ENCODE peak calls at places on chromosomes 6 and 20, in seven cellular contexts. T is thoracic aorta; R is BJ; H is sigmoid colon; X is OCI-LY7; J is CD4-positive, alpha-beta memory T cell; M is cardiac muscle cell. W is an unnamed sample.

GRCh38 chr6:72042088-72042487 is 155.7 kb downstream of the RIMS1 start:
- DNase-seq in T (no peak), R (no peak), H (no peak), X (no peak), J (no peak), M (no peak), W (no peak)

GRCh38 chr6:106510090-106510970 is 119.0 kb downstream of the RTN4IP1 start:
- DNase-seq in T (no peak), R (no peak), H (peak; percentile 74), X (peak; percentile 92), J (peak; percentile 67), M (peak; percentile 61), W (peak; percentile 47)

GRCh38 chr6:15063253-15063853 is 182.5 kb upstream of the JARID2 start:
- DNase-seq in T (no peak), R (no peak), H (no peak), X (peak; percentile 26), J (no peak), M (no peak), W (peak; percentile 7)

GRCh38 chr6:130337534-130337933 is 28.3 kb upstream of the TMEM200A start:
- DNase-seq in T (no peak), R (no peak), H (no peak), X (no peak), J (no peak), M (no peak), W (no peak)

GRCh38 chr6:2970753-2971419 is 481 bp downstream of the SERPINB6 start:
- DNase-seq in T (no peak), R (no peak), H (peak; percentile 89), X (no peak), J (peak; percentile 30), M (peak; percentile 59), W (peak; percentile 49)

GRCh38 chr20:41177636-41178035 is 40.3 kb downstream of the PLCG1 start:
- DNase-seq in T (peak; percentile 59), R (peak; percentile 82), H (no peak), X (no peak), J (no peak), M (peak; percentile 92), W (peak; percentile 90)

GRCh38 chr6:125787791-125788190 is 3.0 kb upstream of the NCOA7 start:
- DNase-seq in T (no peak), R (no peak), H (no peak), X (peak; percentile 43), J (no peak), M (peak; percentile 75), W (peak; percentile 78)

GRCh38 chr6:18501313-18502013 is 114.3 kb downstream of the RNF144B start:
- DNase-seq in T (no peak), R (no peak), H (peak; percentile 71), X (no peak), J (no peak), M (peak; percentile 93), W (peak; percentile 92)

GRCh38 chr6:129440691-129441090 is 269.3 kb downstream of the ARHGAP18 start:
- DNase-seq in T (no peak), R (peak; percentile 4), H (no peak), X (no peak), J (no peak), M (peak; percentile 26), W (peak; percentile 22)

GRCh38 chr6:89369009-89369408 is 16.5 kb upstream of the UBE2J1 start:
- DNase-seq in T (no peak), R (no peak), H (peak; percentile 80), X (peak; percentile 29), J (no peak), M (peak; percentile 65), W (peak; percentile 63)

GRCh38 chr20:14632906-14633305 is 295.5 kb upstream of the FLRT3 start:
- DNase-seq in T (no peak), R (no peak), H (no peak), X (no peak), J (no peak), M (peak; percentile 36), W (peak; percentile 27)

GRCh38 chr6:126880926-126881325 is 237.5 kb upstream of the RSPO3 start:
- DNase-seq in T (no peak), R (no peak), H (no peak), X (no peak), J (no peak), M (no peak), W (no peak)

GRCh38 chr20:34296468-34296867 is 6.7 kb downstream of the AHCY start:
- DNase-seq in T (no peak), R (no peak), H (no peak), X (no peak), J (no peak), M (no peak), W (no peak)

GRCh38 chr6:142325111-142325510 is 23.3 kb downstream of the ADGRG6 start:
- DNase-seq in T (no peak), R (no peak), H (no peak), X (no peak), J (no peak), M (no peak), W (no peak)

GRCh38 chr6:141521440-141521839 is 611.3 kb upstream of the GJE1 start:
- DNase-seq in T (no peak), R (no peak), H (no peak), X (no peak), J (no peak), M (peak; percentile 10), W (peak; percentile 54)

DNA sequence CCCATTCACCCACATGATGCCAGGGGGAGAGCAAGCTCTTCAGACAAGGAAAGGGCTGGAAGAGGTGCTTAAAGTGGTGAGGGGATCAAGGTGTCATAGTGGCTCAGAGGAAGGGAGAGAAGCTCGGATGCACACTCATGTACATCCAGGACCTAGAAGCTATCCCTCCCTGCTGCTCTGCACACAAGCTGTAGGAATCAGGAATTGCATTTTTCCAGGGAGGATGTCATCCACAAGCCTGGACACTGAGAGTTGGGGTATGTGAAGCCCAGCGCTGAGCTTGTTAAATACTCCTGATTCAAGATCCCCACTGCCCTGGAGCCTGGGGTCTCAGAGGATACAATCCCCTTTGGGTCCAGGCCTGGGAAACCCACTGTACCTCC is 85.8 kb upstream of the CCDC167 start:
- DNase-seq in T (no peak), R (no peak), H (no peak), X (no peak), J (no peak), M (no peak), W (no peak)
- H3K4me3 ChIP-seq in T (no peak overlapping the region), R (no peak overlapping the region), H (no peak overlapping the region), X (no peak overlapping the region), J (no peak overlapping the region), M (no peak overlapping the region), W (no peak overlapping the region)

DNA sequence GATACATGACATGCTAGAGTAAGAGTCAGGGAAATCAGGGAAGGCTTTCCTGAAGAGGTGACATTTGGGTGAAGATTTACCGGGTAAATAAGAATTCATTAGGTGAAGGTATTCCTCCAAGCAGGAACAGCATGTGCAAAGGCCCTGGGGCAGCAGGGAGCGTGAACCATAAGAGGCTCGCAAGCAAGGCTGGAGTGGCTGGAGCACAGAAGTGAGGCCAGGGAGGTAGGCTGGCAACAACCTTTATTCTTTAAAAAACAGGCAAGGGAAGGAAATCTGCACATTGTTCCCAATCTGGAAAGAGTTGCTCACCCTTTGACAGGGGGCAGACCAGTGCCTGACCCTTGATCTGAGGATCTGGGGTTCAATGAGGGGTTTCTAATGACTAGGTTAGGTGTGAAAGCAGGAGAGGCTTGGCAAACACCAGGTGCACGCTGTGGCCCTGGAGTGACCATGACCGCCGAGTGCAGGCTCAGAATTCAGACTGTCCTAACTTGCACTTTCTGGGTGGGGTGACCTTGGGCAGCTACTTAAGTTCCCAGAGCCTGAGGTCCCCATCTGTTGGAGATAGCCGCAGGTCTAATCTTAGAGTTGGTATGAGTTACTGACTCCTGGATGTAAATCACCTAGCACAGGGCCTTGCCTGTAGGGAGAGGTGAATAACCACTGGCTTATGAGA is 1.9 kb downstream of the KIAA1755 start:
- DNase-seq in T (no peak), R (no peak), H (no peak), X (no peak), J (no peak), M (no peak), W (no peak)
- H3K4me3 ChIP-seq in T (no peak overlapping the region), R (no peak overlapping the region), H (no peak overlapping the region), X (no peak overlapping the region), J (no peak overlapping the region), M (no peak overlapping the region), W (no peak overlapping the region)

GRCh38 chr6:111406200-111406711 is 76.8 kb downstream of the REV3L start:
- DNase-seq in T (no peak), R (no peak), H (no peak), X (peak; percentile 82), J (no peak), M (no peak), W (no peak)
- H3K4me3 ChIP-seq in T (no peak overlapping the region), R (no peak overlapping the region), H (no peak overlapping the region), X (peak overlapping the region; percentile 49), J (no peak overlapping the region), M (no peak overlapping the region), W (no peak overlapping the region)

DNA sequence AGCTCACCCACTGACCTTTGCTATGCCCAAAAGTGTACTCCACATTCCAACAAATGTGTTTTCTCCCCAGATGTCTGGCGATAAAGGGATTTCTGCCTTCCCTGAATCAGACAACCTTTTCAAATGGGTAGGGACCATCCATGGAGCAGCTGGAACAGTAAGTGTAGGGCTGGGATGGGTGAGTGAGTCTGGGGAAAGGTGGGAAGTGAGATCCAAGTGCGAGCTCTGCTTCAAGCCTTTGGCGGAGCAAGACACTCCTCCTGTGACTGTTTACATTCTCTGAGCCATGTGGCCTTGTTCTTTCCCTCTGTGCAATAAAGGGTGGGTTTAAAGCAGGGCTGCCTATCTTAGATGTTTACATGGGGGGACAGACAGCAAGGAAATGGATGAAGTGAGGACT is 1.9 kb downstream of the UBE2C start:
- DNase-seq in T (no peak), R (no peak), H (no peak), X (no peak), J (no peak), M (no peak), W (no peak)
- H3K4me3 ChIP-seq in T (no peak overlapping the region), R (no peak overlapping the region), H (no peak overlapping the region), X (peak overlapping the region; percentile 35), J (no peak overlapping the region), M (no peak overlapping the region), W (no peak overlapping the region)

GRCh38 chr6:52012582-52012981 is 74.8 kb downstream of the PKHD1 start:
- DNase-seq in T (no peak), R (no peak), H (no peak), X (no peak), J (no peak), M (no peak), W (no peak)

GRCh38 chr6:52013035-52013434 is 74.4 kb downstream of the PKHD1 start:
- DNase-seq in T (no peak), R (no peak), H (peak; percentile 83), X (no peak), J (no peak), M (no peak), W (no peak)

GRCh38 chr6:52010145-52010544 is 77.3 kb downstream of the PKHD1 start:
- DNase-seq in T (no peak), R (no peak), H (no peak), X (no peak), J (no peak), M (no peak), W (no peak)

GRCh38 chr6:52014391-52014790 is 73.0 kb downstream of the PKHD1 start:
- DNase-seq in T (no peak), R (no peak), H (no peak), X (no peak), J (no peak), M (no peak), W (no peak)

GRCh38 chr6:52009736-52010135 is 77.7 kb downstream of the PKHD1 start:
- DNase-seq in T (no peak), R (no peak), H (no peak), X (no peak), J (no peak), M (no peak), W (no peak)
- H3K4me3 ChIP-seq in T (no peak overlapping the region), R (no peak overlapping the region), H (no peak overlapping the region), X (no peak overlapping the region), J (no peak overlapping the region), M (no peak overlapping the region), W (no peak overlapping the region)

W was measured in fibroblast of pulmonary artery.